ENCODE peak calls at places on chromosome 5, in eight cellular contexts. I is suprapubic skin; D is tibial artery; B is psoas muscle; F is mesenchymal stem cell; E is fibroblast of lung; K is AG04450; A is effector memory CD4-positive, alpha-beta T cell. Y is an unnamed sample. For H3K9me3, the result is how much of the 10 kb centered on the place peaks cover.

GRCh38 chr5:94893404-94894145 is 275.1 kb downstream of the SLF1 start:
- DNase-seq in B (no peak), A (no peak), I (no peak), D (no peak), F (peak), K (no peak), E (peak), Y (no peak)

GRCh38 chr5:138096997-138097828 is 13.4 kb downstream of the WNT8A start:
- DNase-seq in A (no peak), B (no peak), F (no peak), E (no peak), I (no peak), K (no peak), D (no peak), Y (no peak)

GRCh38 chr5:144227363-144227762 is 56.7 kb downstream of the KCTD16 start:
- DNase-seq in A (no peak), I (no peak), F (no peak), D (no peak), K (no peak), B (no peak), E (no peak), Y (no peak)

GRCh38 chr5:151799407-151799806 is 27.7 kb downstream of the G3BP1 start:
- DNase-seq in I (no peak), D (no peak), K (no peak), F (peak), E (no peak), A (no peak), B (no peak), Y (no peak)

GRCh38 chr5:126339215-126339805 is 83.9 kb upstream of the GRAMD2B start:
- DNase-seq in F (peak), K (peak), I (no peak), B (no peak), E (peak), A (peak), D (no peak), Y (peak)

GRCh38 chr5:143447983-143448382 is 44.5 kb upstream of the NR3C1 start:
- DNase-seq in K (no peak), D (no peak), I (no peak), F (no peak), A (no peak), E (no peak), B (no peak), Y (no peak)

GRCh38 chr5:493251-493701 is 31.0 kb downstream of the SLC9A3 start:
- DNase-seq in A (no peak), B (no peak), D (no peak), F (no peak), E (no peak), K (no peak), I (no peak), Y (no peak)

GRCh38 chr5:75412111-75412990 is 75.3 kb downstream of the HMGCR start:
- DNase-seq in I (no peak), K (peak), B (no peak), D (no peak), A (no peak), F (peak), E (peak), Y (no peak)

GRCh38 chr5:173835131-173835530 is 53.0 kb upstream of the CPEB4 start:
- DNase-seq in I (no peak), F (no peak), E (no peak), A (no peak), K (no peak), B (no peak), D (no peak), Y (no peak)

GRCh38 chr5:50751064-50751657 is 84.7 kb downstream of the PARP8 start:
- DNase-seq in I (no peak), E (peak), F (peak), K (peak), A (peak), B (no peak), D (no peak), Y (no peak)

GRCh38 chr5:42985129-42986037 is 54.7 kb downstream of the ANXA2R start:
- DNase-seq in B (no peak), A (no peak), D (no peak), E (peak), I (no peak), F (peak), K (no peak), Y (no peak)

GRCh38 chr5:134736173-134736812 is 2.1 kb upstream of the CAMLG start:
- DNase-seq in B (no peak), A (no peak), I (no peak), E (no peak), D (no peak), F (no peak), K (no peak), Y (no peak)

GRCh38 chr5:16975950-16976624 is 40.0 kb upstream of the MYO10 start:
- DNase-seq in E (peak), A (no peak), I (no peak), F (no peak), K (no peak), B (no peak), D (no peak), Y (no peak)

GRCh38 chr5:101687630-101688029 is 608.5 kb downstream of the SLCO4C1 start:
- DNase-seq in E (peak), B (no peak), I (no peak), A (no peak), K (no peak), F (peak), D (no peak), Y (no peak)

GRCh38 chr5:141260458-141261237 is 15.5 kb downstream of the PCDHB15 start:
- DNase-seq in I (no peak), A (no peak), D (no peak), E (peak), F (peak), K (no peak), B (no peak), Y (no peak)

GRCh38 chr5:129857124-129857523 is 47.1 kb upstream of the CHSY3 start:
- DNase-seq in K (no peak), F (peak), I (no peak), B (no peak), E (peak), A (no peak), D (no peak), Y (no peak)

GRCh38 chr5:79552984-79553383 is 39.0 kb upstream of the HOMER1 start:
- DNase-seq in F (no peak), E (peak), K (no peak), D (no peak), A (no peak), I (no peak), B (no peak), Y (no peak)

GRCh38 chr5:57442080-57442839 is 40.4 kb downstream of the ACTBL2 start:
- DNase-seq in I (no peak), A (no peak), E (peak), B (no peak), F (peak), K (peak), D (no peak), Y (no peak)

GRCh38 chr5:170341545-170341944 is 44.0 kb upstream of the LCP2 start:
- DNase-seq in A (no peak), D (no peak), K (no peak), E (no peak), F (no peak), I (no peak), B (no peak), Y (no peak)
- H3K9me3 ChIP-seq in A (under half), D (under half), K (under half), E (under half), F (under half), I (under half), B (under half), Y (under half)

DNA sequence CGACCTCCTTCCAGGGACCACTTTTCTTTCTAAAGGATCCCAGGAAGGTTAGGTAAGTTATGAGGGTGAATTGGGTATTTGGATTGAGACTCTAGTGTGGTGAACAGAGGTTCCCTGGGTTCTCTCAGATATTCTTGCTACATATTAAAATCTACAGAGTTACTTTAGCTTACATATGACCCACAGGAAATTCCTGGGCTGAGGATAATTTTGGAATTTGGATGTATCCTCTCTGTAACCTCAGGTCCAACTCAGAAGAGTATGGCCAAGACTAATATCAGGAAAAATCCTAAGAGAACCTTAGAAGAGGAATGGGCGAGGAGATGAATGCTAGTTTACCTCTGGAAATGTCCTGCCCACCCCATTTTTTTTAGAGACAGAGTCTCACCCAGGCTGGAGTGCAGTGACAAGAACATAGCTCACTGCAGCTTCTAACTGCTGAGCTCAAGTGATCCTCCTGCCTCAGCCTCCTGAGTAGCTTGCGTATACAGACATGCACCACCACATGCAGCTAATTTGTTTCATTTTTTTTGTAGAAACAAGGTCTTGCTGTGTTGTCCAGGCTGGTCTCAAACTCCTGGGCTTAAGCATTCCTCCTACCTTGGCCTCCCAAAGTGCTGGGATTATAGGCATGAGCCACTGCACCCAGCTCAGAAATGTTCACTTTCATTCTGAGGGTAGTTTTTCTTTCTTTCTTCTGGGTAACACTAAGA is 196.4 kb downstream of the ARHGEF28 start:
- DNase-seq in A (no peak), B (no peak), D (no peak), K (no peak), F (no peak), I (no peak), E (no peak), Y (no peak)
- H3K27ac ChIP-seq in A (no peak), B (no peak), D (no peak), K (no peak), F (peak), I (peak), E (no peak), Y (no peak)

DNA sequence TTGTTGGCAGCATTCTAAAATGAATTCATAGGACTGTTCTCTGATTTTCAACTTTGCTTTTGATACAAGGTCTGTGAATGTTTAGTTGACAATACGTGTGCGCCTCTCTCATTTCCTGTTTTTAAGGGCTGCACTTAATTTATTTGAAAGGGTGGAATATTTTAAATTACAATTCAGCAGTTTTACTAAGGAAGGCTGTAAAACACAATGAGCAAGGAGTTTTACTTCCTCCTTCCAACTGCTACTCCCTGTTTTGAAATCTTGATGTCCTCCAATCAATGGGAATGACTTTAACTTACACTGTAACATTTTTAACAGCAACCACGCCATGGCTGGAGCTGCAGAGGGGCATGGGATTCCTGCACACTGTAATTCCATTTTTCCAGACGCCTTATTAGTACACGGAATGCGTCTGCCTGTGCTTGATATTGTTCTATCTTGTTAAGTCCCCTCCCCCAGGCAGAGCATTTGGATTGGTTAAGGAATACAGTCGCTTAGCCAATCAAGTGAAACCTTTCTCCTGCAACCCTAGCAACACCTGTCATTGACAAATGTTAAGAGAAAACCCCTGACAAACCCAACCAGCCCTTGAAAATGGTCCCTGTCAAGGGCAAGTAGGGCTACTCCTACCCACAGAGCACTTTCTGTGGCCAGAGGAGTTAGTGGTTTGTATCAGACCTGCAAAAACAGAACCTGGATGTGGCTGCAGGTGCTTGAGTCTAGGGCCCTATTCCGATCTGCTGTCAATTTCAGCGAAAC is 12.5 kb upstream of the ZSWIM6 start:
- DNase-seq in I (no peak), D (no peak), E (no peak), F (peak), B (no peak), K (no peak), A (no peak), Y (no peak)
- H3K4me3 ChIP-seq in I (peak), D (no peak), E (no peak), F (no peak), B (no peak), K (no peak), A (no peak), Y (no peak)

GRCh38 chr5:178418471-178419010 is 171.7 kb downstream of the COL23A1 start:
- DNase-seq in B (no peak), I (peak), K (no peak), F (no peak), A (no peak), D (no peak), E (no peak), Y (no peak)
- H3K9me3 ChIP-seq in B (under half), I (under half), K (under half), F (under half), A (under half), D (under half), E (under half), Y (under half)

GRCh38 chr5:179221196-179221876 is 123.9 kb downstream of the ADAMTS2 start:
- DNase-seq in K (no peak), B (no peak), I (no peak), E (no peak), F (no peak), A (no peak), D (no peak), Y (no peak)

GRCh38 chr5:179221877-179222220 is 123.4 kb downstream of the ADAMTS2 start:
- DNase-seq in B (no peak), D (peak), E (no peak), I (no peak), F (no peak), K (no peak), A (no peak), Y (no peak)

GRCh38 chr5:179222246-179223017 is 122.8 kb downstream of the ADAMTS2 start:
- DNase-seq in B (peak), A (no peak), K (no peak), F (no peak), D (peak), I (peak), E (no peak), Y (no peak)

GRCh38 chr5:179219661-179220620 is 125.3 kb downstream of the ADAMTS2 start:
- DNase-seq in F (no peak), E (no peak), B (no peak), D (peak), K (no peak), I (no peak), A (no peak), Y (no peak)

GRCh38 chr5:179220716-179221115 is 124.5 kb downstream of the ADAMTS2 start:
- DNase-seq in K (no peak), B (no peak), A (no peak), D (no peak), I (no peak), E (no peak), F (no peak), Y (no peak)
- H3K27ac ChIP-seq in K (no peak), B (no peak), A (no peak), D (no peak), I (no peak), E (no peak), F (no peak), Y (no peak)